ENCODE peak calls at places on chromosomes 1 and 21, in four cellular contexts. C is GM12878, L is H1, Y is HepG2. E is an unnamed sample.

GRCh38 chr1:198903203-198903602 is 264.4 kb downstream of the PTPRC start:
- DNase-seq in L (no peak), C (no peak), Y (no peak), E (peak; percentile 13)

GRCh38 chr1:162537216-162537615 is 24.3 kb upstream of the UAP1 start:
- DNase-seq in Y (no peak), C (no peak), L (no peak), E (no peak)

GRCh38 chr1:200739499-200740290 is 1.0 kb downstream of the CAMSAP2 start:
- DNase-seq in L (no peak), Y (peak; percentile 3), C (no peak), E (peak; percentile 11)

GRCh38 chr1:228697209-228698016 is 37.9 kb upstream of the RHOU start:
- DNase-seq in Y (peak; percentile 60), C (no peak), L (no peak), E (no peak)

GRCh38 chr1:47616036-47616435 is 178.2 kb downstream of the FOXD2 start:
- DNase-seq in C (no peak), L (no peak), Y (no peak), E (no peak)

GRCh38 chr1:91846007-91846620 is 39.8 kb downstream of the TGFBR3 start:
- DNase-seq in C (no peak), Y (peak; percentile 74), L (no peak), E (no peak)

GRCh38 chr1:154955039-154955717 is 721 bp downstream of the PBXIP1 start:
- DNase-seq in Y (peak; percentile 77), L (no peak), C (no peak), E (no peak)

GRCh38 chr21:42746593-42747266 is 93.3 kb downstream of the PDE9A start:
- DNase-seq in C (no peak), Y (no peak), L (no peak), E (no peak)

GRCh38 chr1:8137406-8138244 is 111.5 kb upstream of the ERRFI1 start:
- DNase-seq in C (no peak), L (no peak), Y (peak; percentile 68), E (no peak)

GRCh38 chr1:182229907-182230522 is 161.6 kb downstream of the GLUL start:
- DNase-seq in Y (no peak), L (no peak), C (no peak), E (no peak)

GRCh38 chr1:171913385-171913784 is 72.1 kb downstream of the DNM3 start:
- DNase-seq in C (no peak), Y (peak; percentile 5), L (no peak), E (no peak)
- TF ChIP-seq SUZ12 in C (no peak), Y (no peak), L (no peak), E (no peak)

DNA sequence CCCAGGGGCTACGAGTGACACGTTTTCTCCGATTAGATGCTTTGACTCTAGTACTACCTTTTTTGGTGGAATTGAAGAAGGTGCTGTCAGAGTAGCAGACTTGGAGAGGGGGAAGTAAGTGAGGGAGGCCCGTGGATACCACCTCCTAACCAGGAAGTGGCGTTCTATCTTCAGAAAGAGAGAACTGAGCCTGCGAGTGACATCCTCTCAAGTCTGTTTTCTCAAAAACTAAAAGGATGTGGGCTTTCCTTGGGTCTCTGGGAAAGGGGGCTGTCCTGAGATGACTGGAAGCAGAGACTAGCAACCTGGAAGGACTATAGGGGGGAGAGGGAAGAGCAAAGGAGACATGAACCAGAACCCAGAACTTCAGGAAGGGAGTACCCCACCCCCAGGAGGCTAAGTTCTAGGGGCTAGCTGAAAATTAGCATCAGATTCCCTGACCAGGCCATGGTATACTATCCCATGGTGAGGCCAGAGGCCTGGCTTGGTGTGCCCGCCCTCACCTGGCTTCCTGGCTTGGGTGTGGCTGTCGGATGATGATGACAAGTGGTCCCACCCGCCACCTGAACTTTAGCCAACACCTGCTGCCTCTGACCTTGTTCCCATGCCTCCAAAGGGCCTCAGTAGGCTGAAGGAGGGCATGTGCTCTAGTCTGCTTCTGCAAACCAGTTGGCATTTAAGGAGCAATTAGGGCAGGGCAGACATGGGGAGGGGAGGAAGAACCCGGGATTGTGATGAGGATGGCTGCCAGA is 49.1 kb downstream of the ATP2B4 start:
- DNase-seq in C (no peak), Y (no peak), L (no peak), E (no peak)
- H3K4me3 ChIP-seq in C (no peak overlapping the region), Y (no peak overlapping the region), L (no peak overlapping the region), E (no peak overlapping the region)

GRCh38 chr1:12541274-12542137 is 76.5 kb downstream of the DHRS3 start:
- DNase-seq in L (no peak), C (no peak), Y (no peak), E (no peak)
- H3K9ac ChIP-seq in L (no peak overlapping the region), C (no peak overlapping the region), Y (no peak overlapping the region), E (no peak overlapping the region)

DNA sequence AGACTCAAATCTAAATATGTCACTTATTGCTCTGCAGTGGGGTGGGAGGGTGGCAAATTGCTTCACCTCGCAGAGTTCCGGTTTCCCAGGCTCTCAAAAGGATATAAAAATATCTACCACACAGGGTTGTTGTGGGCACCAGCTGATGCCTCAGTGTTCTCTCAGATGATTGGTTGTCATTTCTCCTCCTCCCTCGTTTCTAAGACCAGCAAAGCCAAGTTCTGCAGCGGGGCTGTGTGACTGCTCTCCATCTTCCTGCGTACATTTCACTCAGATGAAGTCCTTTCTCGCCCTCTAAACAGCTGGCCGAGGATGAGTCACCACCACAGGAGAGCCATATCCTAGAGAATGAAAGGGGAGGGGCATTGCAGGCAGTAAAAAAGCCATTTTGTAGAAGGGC is 35.0 kb upstream of the VWA5B1 start:
- DNase-seq in C (no peak), Y (no peak), L (no peak), E (no peak)
- TF ChIP-seq SUZ12 in C (no peak), Y (no peak), L (no peak), E (no peak)

DNA sequence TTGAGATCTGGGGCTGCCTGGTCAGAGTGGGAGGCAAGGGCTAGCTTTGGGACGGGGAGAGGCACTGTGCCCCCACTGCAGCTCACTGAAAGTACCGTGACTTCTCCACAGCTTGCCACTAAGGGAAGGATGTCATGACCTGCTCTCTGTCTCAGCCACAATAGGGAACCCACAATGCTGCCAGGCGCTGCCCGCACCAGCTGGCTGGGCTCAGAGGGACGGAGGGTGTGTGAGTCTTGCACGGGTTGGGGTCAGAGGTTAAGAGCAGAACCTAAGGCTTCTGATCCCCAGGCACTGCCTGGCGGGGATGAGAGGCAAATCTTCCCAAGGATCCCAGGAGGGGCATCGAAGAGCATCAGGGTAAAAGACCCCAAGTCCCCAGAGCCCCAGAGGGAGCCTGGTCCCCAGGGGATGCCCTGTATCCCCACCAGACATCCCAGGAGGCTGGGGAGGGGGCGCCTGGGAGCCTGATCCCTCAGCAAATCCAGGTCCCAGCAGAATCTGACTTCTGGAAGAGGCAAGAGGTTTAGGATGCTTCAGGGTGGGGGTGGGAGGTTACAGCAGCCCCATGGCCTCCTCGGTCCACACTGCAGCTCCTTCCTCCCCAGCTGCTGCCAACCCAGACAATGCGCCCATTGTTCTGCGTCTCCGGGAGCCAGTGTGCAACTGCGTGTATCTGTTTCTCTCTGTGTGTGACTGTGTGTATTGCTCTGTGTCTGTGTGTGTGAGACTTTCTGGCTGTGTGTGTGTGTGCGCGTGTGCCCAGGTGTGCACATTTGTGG is 2.0 kb upstream of the MARCKSL1 start:
- DNase-seq in L (no peak), Y (peak; percentile 76), C (peak; percentile 66), E (no peak)
- H3K4me3 ChIP-seq in L (no peak overlapping the region), Y (peak overlapping the region; percentile 37), C (peak overlapping the region; percentile 5), E (no peak overlapping the region)

DNA sequence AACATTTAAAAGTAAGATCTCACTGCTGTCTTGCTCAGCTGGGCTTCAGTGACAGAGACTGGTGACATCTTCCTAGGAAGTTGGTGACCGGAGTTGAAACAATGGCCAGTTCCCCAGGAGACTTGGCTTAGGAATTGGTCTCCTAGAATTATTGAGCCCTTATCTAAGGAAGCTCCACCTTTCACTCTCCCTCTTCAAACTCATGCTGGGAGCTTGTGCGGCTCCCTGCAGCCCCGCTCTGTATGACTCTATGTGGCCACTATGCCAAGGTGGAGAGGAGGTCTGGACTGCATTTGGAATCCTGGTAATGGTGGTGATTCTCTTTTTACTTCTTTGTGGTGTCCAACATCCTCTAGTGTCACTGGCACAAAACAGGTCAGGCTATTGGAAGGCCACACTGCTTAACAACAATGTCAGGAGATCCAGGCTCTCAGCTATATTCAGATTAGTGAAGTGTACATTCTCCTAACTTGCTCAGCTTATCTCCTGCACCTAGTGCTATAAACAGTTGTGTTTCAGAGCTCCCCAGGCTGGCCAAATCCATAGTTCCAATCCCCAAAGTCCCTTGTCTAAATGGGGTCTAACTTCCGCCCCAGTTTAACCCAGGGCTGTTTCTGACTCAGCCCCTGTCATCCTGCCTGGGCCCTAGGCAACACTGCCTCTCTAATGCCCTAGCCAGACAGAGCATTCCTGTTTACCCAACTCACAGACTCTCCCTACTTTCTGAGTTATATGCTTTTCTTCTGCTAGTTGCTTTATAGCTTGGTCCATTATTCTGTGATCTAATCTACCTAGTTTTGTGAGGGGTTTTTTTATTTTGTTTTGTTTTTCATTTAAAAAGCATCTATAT is 18.3 kb downstream of the ATP2B4 start:
- DNase-seq in Y (no peak), C (no peak), L (no peak), E (no peak)
- H3K9ac ChIP-seq in Y (no peak overlapping the region), C (no peak overlapping the region), L (no peak overlapping the region), E (no peak overlapping the region)

GRCh38 chr1:212219679-212220463 is 65.3 kb upstream of the PPP2R5A start:
- DNase-seq in Y (no peak), L (no peak), C (no peak), E (peak; percentile 35)

GRCh38 chr1:212217633-212218032 is 67.6 kb upstream of the PPP2R5A start:
- DNase-seq in L (no peak), Y (no peak), C (no peak), E (no peak)

GRCh38 chr1:212221801-212222200 is 63.4 kb upstream of the PPP2R5A start:
- DNase-seq in C (no peak), L (no peak), Y (no peak), E (no peak)

GRCh38 chr1:212218065-212218464 is 67.1 kb upstream of the PPP2R5A start:
- DNase-seq in C (no peak), Y (no peak), L (no peak), E (no peak)

DNA sequence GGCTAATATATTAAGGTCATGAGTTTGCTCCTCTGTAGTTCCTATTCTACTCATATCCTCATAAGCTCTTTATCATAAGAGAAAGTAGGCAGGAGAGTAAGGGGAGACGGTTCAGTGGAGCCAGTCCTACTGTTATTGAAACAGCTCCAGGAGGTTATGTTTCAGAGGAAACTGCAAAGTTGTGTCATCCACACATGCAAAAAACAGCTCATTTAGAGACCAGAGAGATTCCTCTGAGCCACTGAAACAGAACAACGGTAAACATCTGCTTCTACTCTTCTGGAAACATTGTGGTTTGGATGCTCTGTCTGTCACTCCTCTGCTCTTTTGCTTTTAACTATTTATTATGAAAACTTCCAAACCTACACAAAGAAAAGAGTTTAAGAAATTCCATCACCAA is 66.3 kb upstream of the PPP2R5A start:
- DNase-seq in Y (no peak), C (peak; percentile 48), L (no peak), E (no peak)
- TF ChIP-seq SUZ12 in Y (no peak), C (no peak), L (no peak), E (no peak)

GRCh38 chr21:41362605-41363369 is 960 bp downstream of the MX2 start:
- DNase-seq in C (no peak), Y (no peak), L (no peak), E (no peak)
- H3K4me3 ChIP-seq in C (peak overlapping the region; percentile 84), Y (peak overlapping the region; percentile 41), L (no peak overlapping the region), E (no peak overlapping the region)